ENCODE peak calls at places on chromosome 3, in six cellular contexts. M, V, H, G, E and X are unnamed samples.

GRCh38 chr3:11650391-11650790 is 6.7 kb upstream of the VGLL4 start:
- DNase-seq in M (no peak), V (no peak), H (no peak), G (no peak), E (no peak), X (no peak)

GRCh38 chr3:32129832-32130231 is 23.4 kb downstream of the GPD1L start:
- DNase-seq in M (no peak), V (no peak), H (no peak), G (no peak), E (no peak), X (no peak)

GRCh38 chr3:126259411-126260391 is 79.3 kb upstream of the ALDH1L1 start:
- DNase-seq in M (no peak), V (no peak), H (peak; percentile 85), G (no peak), E (no peak), X (no peak)

GRCh38 chr3:59469948-59470723 is 420.3 kb upstream of the CFAP20DC start:
- DNase-seq in M (no peak), V (no peak), H (no peak), G (no peak), E (no peak), X (no peak)

GRCh38 chr3:116314476-116314875 is 130.8 kb downstream of the LSAMP start:
- DNase-seq in M (no peak), V (no peak), H (no peak), G (no peak), E (no peak), X (no peak)

GRCh38 chr3:42411429-42411828 is 1.0 kb upstream of the LYZL4 start:
- DNase-seq in M (no peak), V (no peak), H (no peak), G (no peak), E (no peak), X (no peak)

GRCh38 chr3:67699877-67700276 is 45.5 kb upstream of the SUCLG2 start:
- DNase-seq in M (no peak), V (no peak), H (no peak), G (no peak), E (no peak), X (no peak)

GRCh38 chr3:50130436-50130835 is 24.7 kb upstream of the SEMA3F start:
- DNase-seq in M (no peak), V (no peak), H (no peak), G (no peak), E (no peak), X (no peak)

GRCh38 chr3:2247249-2247648 is 148.6 kb downstream of the CNTN4 start:
- DNase-seq in M (no peak), V (no peak), H (no peak), G (no peak), E (no peak), X (no peak)

GRCh38 chr3:2661078-2661477 is 449.1 kb downstream of the IL5RA start:
- DNase-seq in M (no peak), V (no peak), H (no peak), G (no peak), E (no peak), X (no peak)

GRCh38 chr3:194986208-194987043 is 284.5 kb downstream of the XXYLT1 start:
- DNase-seq in M (no peak), V (no peak), H (no peak), G (no peak), E (no peak), X (no peak)

GRCh38 chr3:183513046-183513706 is 42.3 kb downstream of the KLHL6 start:
- DNase-seq in M (no peak), V (no peak), H (no peak), G (no peak), E (no peak), X (no peak)

GRCh38 chr3:106765342-106765741 is 611.9 kb upstream of the CCDC54 start:
- DNase-seq in M (no peak), V (no peak), H (no peak), G (peak; percentile 81), E (no peak), X (no peak)

GRCh38 chr3:197238842-197239241 is 59.6 kb downstream of the DLG1 start:
- DNase-seq in M (no peak), V (no peak), H (no peak), G (no peak), E (no peak), X (no peak)

GRCh38 chr3:149599236-149599635 is 58.6 kb downstream of the WWTR1 start:
- DNase-seq in M (no peak), V (no peak), H (no peak), G (no peak), E (no peak), X (no peak)

GRCh38 chr3:164465172-164465571 is 613.1 kb downstream of the SI start:
- DNase-seq in M (no peak), V (no peak), H (no peak), G (no peak), E (no peak), X (no peak)

GRCh38 chr3:71305246-71306206 is 278.0 kb downstream of the FOXP1 start:
- DNase-seq in M (no peak), V (no peak), H (no peak), G (no peak), E (no peak), X (no peak)

GRCh38 chr3:79052054-79052681 is 715.6 kb downstream of the ROBO1 start:
- DNase-seq in M (no peak), V (no peak), H (no peak), G (no peak), E (no peak), X (no peak)

GRCh38 chr3:110495201-110495927 is 576.3 kb upstream of the NECTIN3 start:
- DNase-seq in M (no peak), V (no peak), H (no peak), G (no peak), E (no peak), X (no peak)

GRCh38 chr3:38247366-38248035 is 18.1 kb upstream of the SLC22A13 start:
- DNase-seq in M (no peak), V (no peak), H (no peak), G (peak; percentile 13), E (no peak), X (no peak)

GRCh38 chr3:52225452-52226228 is at the start of gene TLR9:
- DNase-seq in M (no peak), V (peak; percentile 71), H (no peak), G (no peak), E (peak; percentile 67), X (peak; percentile 69)

GRCh38 chr3:137642305-137642704 is 121.8 kb upstream of the SOX14 start:
- DNase-seq in M (no peak), V (no peak), H (no peak), G (no peak), E (no peak), X (no peak)

GRCh38 chr3:195111322-195111710 is 159.6 kb downstream of the XXYLT1 start:
- DNase-seq in M (no peak), V (no peak), H (peak; percentile 60), G (no peak), E (no peak), X (no peak)

GRCh38 chr3:61956236-61956635 is 394.9 kb downstream of the PTPRG start:
- DNase-seq in M (no peak), V (no peak), H (no peak), G (no peak), E (no peak), X (no peak)

GRCh38 chr3:133474251-133474801 is 74.5 kb downstream of the BFSP2 start:
- DNase-seq in M (no peak), V (no peak), H (peak; percentile 91), G (no peak), E (no peak), X (no peak)

GRCh38 chr3:4722103-4722502 is 229.0 kb downstream of the ITPR1 start:
- DNase-seq in M (no peak), V (no peak), H (no peak), G (peak; percentile 68), E (peak; percentile 21), X (peak; percentile 31)
- TF ChIP-seq POLR2AphosphoS5 in M (no peak), V (no peak), H (no peak), G (no peak), E (no peak), X (no peak)

DNA sequence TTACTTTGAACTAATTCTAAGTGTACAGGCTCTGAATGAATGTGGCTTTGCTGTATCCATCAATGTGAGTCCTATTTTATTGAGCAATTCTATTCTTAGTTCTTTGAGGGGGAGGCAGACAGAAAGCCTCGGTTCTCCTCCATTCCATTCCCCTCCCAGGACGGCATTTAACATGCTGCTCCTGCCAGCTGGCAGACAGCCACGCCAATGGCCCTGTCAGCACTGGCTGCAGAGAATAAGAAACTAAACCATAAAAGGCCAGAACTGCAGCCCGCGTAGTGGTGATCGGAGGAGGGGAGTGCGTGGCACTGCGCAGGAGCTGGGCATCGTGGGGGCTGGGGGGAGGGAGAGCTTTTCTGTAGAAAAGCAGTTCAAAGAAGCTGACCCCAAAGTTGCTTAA is 76.0 kb upstream of the HACD2 start:
- DNase-seq in M (peak; percentile 93), V (no peak), H (peak; percentile 98), G (no peak), E (no peak), X (no peak)
- TF ChIP-seq POLR2A in M (no peak), V (no peak), H (no peak), G (no peak), E (no peak), X (no peak)

DNA sequence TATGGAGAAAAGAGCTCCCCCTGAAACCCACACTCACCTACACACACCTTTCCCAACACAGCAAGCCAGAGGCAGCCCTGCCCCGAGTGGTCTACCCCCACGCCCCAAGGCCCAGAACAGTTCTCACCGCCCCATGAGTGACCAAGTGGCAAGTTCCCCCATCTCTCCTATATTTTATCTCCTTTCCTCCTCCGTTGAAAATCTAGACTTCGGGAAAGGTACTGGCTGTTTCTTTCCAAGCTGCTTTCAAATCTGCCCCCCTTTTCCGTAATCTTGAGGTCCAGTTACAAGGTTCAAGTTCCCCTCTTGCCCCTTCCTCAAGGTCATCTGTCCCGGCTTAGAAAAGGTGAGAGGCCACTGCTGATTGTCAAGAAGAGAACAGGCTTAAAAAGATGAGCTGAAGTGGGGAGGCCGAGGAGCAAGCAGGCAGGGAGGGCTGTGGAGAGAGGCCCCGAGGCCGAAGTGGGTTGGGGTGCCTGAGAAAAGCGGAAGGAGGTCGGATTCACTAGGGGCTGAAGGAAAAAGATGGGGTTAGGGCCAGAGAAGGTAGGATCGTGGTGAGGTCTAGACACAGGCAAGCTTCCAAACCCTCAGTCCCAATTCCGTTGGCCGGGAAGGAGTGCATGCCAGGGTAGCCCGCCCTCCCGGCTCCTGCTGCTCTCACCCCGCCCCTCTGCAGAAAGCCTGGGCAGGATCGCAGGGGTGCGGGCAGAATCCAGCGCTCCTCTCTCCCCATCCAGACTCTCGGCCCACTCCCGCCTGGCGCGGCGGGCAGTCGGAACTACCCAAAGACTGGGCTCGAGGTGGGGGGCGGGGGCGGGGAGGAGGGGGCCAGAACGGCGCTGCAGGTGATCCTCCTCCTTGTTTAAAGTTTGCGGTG is 1.7 kb downstream of the SEMA5B start:
- DNase-seq in M (no peak), V (no peak), H (no peak), G (no peak), E (no peak), X (no peak)
- TF ChIP-seq POLR2AphosphoS5 in M (no peak), V (no peak), H (no peak), G (no peak), E (no peak), X (no peak)

DNA sequence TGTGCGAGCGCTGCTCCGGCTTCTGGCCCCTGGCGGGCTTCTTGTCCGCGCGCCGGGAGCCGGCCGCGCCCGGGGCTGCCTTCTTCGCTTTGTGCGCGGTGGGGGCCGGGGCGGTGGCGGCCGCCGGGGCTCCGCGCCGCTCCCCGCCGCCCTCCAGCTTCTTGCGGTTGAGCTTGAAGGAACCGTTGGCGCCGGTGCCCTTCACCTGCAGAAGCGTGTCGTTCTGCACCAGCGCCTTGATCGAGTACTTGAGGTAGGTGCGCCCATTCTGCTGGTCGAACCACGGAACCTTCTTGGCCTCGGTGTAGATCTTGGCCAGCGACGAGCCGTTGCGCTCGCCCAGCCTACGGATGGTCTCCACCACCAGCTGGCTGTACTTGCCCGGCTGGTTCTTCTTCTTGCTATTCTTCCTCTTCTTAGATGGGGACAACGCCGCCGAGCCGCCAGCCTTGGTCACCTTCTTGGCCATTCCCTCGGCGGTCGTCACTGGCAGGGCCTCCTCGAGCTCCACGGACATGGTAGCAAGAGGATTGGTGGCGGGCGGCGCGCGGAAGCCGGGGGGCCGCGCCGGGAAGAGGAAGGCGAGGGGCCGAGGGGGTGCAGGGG is 36.8 kb downstream of the HMCES start:
- DNase-seq in M (no peak), V (no peak), H (peak; percentile 79), G (no peak), E (no peak), X (no peak)
- TF ChIP-seq POLR2A in M (no peak), V (peak; percentile 89), H (no peak), G (peak; percentile 48), E (no peak), X (peak; percentile 2)